ENCODE peak calls at places on chromosomes 13 and 19, in seven cellular contexts. C is CD8-positive, alpha-beta memory T cell; U is esophagus squamous epithelium; G is mesenchymal stem cell; P is ovary; W is cardiac muscle cell; I is mesendoderm. Z is an unnamed sample. For H3K4me1, the result is how much of the 10 kb centered on the place peaks cover.

GRCh38 chr19:27972291-27973040 is 1240.5 kb downstream of the UQCRFS1 start:
- DNase-seq in W (no peak), U (no peak), C (no peak), G (no peak), P (no peak), I (peak), Z (no peak)

GRCh38 chr13:79749985-79750551 is 269.1 kb downstream of the NDFIP2 start:
- DNase-seq in W (peak), C (no peak), I (peak), G (peak), P (peak), U (no peak), Z (peak)

GRCh38 chr19:45152504-45153338 is 8.1 kb downstream of the NKPD1 start:
- DNase-seq in W (no peak), C (peak), I (peak), U (no peak), P (peak), G (no peak), Z (peak)

GRCh38 chr13:50635504-50635903 is 208.0 kb downstream of the DLEU7 start:
- DNase-seq in C (no peak), I (peak), G (peak), W (no peak), U (no peak), P (peak), Z (no peak)

GRCh38 chr13:110636053-110636475 is 20.7 kb downstream of the NAXD start:
- DNase-seq in U (no peak), G (no peak), I (no peak), W (no peak), P (no peak), C (no peak), Z (no peak)

GRCh38 chr13:84896128-84896527 is 903.1 kb downstream of the SLITRK6 start:
- DNase-seq in C (no peak), P (no peak), G (peak), I (peak), W (peak), U (no peak), Z (no peak)

GRCh38 chr19:33388817-33389573 is 15.5 kb downstream of the CEBPG start:
- DNase-seq in W (no peak), G (no peak), C (no peak), U (no peak), I (no peak), P (no peak), Z (peak)

GRCh38 chr13:106033634-106034033 is 501.8 kb downstream of the EFNB2 start:
- DNase-seq in U (no peak), C (no peak), G (peak), P (no peak), W (no peak), I (no peak), Z (no peak)

GRCh38 chr13:111317571-111318360 is 2.7 kb upstream of the TEX29 start:
- DNase-seq in P (no peak), I (no peak), C (no peak), W (no peak), G (no peak), U (no peak), Z (no peak)

GRCh38 chr13:113468461-113469147 is 15.3 kb upstream of the ADPRHL1 start:
- DNase-seq in I (peak), C (no peak), G (no peak), W (no peak), U (no peak), P (no peak), Z (no peak)

GRCh38 chr13:58191754-58192153 is 560.2 kb downstream of the PCDH17 start:
- DNase-seq in C (no peak), G (no peak), P (no peak), I (no peak), W (no peak), U (no peak), Z (no peak)

GRCh38 chr13:33123066-33123940 is 107.1 kb downstream of the KL start:
- DNase-seq in P (no peak), C (no peak), U (no peak), I (peak), W (peak), G (peak), Z (no peak)

GRCh38 chr13:97254809-97255208 is 32.7 kb downstream of the MBNL2 start:
- DNase-seq in G (peak), C (no peak), W (no peak), P (no peak), U (no peak), I (peak), Z (no peak)

GRCh38 chr19:343451-343931 is 1.1 kb downstream of the MIER2 start:
- DNase-seq in C (no peak), P (no peak), W (no peak), G (no peak), I (no peak), U (no peak), Z (no peak)

GRCh38 chr19:342128-342455 is 2.5 kb downstream of the MIER2 start:
- DNase-seq in U (no peak), I (no peak), C (no peak), P (no peak), G (no peak), W (no peak), Z (no peak)

GRCh38 chr19:342801-343421 is 1.7 kb downstream of the MIER2 start:
- DNase-seq in I (no peak), P (peak), U (no peak), W (no peak), G (peak), C (no peak), Z (no peak)

GRCh38 chr19:340620-341385 is 3.8 kb downstream of the MIER2 start:
- DNase-seq in W (no peak), P (no peak), U (no peak), G (no peak), I (no peak), C (no peak), Z (no peak)

GRCh38 chr19:341386-342127 is 3.0 kb downstream of the MIER2 start:
- DNase-seq in G (no peak), P (no peak), U (no peak), C (no peak), I (no peak), W (no peak), Z (no peak)
- H3K4me3 ChIP-seq in G (peak), P (no peak), U (no peak), C (no peak), I (no peak), W (no peak), Z (peak)

GRCh38 chr19:18501351-18501750 is 20.5 kb downstream of the ELL start:
- DNase-seq in I (no peak), W (no peak), U (no peak), G (no peak), C (no peak), P (no peak), Z (no peak)

GRCh38 chr19:18502236-18502632 is 19.6 kb downstream of the ELL start:
- DNase-seq in C (no peak), I (no peak), P (no peak), U (no peak), W (no peak), G (no peak), Z (no peak)

GRCh38 chr19:18503337-18503970 is 18.4 kb downstream of the ELL start:
- DNase-seq in G (no peak), U (no peak), C (no peak), I (no peak), W (no peak), P (no peak), Z (peak)

GRCh38 chr19:18501832-18502231 is 20.0 kb downstream of the ELL start:
- DNase-seq in P (no peak), W (no peak), G (no peak), U (no peak), C (no peak), I (no peak), Z (peak)

GRCh38 chr19:18502633-18503294 is 19.1 kb downstream of the ELL start:
- DNase-seq in I (no peak), G (no peak), W (no peak), P (no peak), U (no peak), C (no peak), Z (peak)
- H3K4me1 ChIP-seq in I (under half), G (half or more), W (under half), P (under half), U (half or more), C (half or more), Z (half or more)

DNA sequence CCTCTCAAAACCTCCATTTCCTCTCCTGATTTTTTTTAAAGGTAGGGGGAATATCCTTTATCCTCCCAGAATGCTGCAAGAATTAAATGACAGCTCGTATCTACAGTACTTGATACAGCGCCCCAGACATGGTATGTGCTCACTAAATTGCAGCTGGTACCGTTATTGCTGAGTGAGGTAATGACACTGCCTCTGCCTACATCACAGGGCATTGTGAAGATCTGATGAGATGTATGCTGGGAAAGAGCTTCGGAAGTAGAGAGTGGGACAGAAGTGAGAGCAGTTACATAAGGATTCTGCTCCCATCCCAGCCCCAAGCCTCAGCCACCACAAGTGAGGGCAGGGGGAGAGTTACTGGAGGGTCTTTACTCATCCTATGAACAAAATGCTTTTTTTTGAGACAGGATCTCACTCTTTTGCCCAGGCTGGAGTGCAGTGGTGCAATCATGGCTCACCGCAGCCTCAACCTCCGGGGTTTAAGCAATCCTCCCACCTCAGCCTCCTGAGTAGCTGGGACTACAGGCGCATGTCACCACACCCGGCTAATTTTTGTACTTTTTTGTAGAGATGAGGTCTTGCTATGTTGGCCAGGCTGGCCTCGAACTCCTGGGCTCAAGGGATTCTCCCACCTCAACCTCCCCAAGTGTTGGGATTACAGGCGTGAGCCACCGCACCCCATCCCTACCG is 1.7 kb upstream of the FKRP start:
- DNase-seq in G (no peak), W (no peak), C (no peak), I (no peak), P (no peak), U (no peak), Z (no peak)
- H3K4me3 ChIP-seq in G (peak), W (no peak), C (no peak), I (no peak), P (no peak), U (peak), Z (peak)

GRCh38 chr19:42281175-42282035 is 12.4 kb downstream of the CIC start:
- DNase-seq in I (peak), U (no peak), G (peak), C (no peak), W (peak), P (peak), Z (peak)
- H3K4me1 ChIP-seq in I (under half), U (half or more), G (half or more), C (half or more), W (half or more), P (under half), Z (half or more)

GRCh38 chr19:13622727-13623126 is 116.4 kb upstream of the CACNA1A start:
- DNase-seq in C (no peak), P (no peak), W (peak), U (no peak), I (peak), G (no peak), Z (no peak)

GRCh38 chr19:13621413-13621812 is 115.1 kb upstream of the CACNA1A start:
- DNase-seq in C (no peak), I (peak), W (no peak), U (no peak), P (no peak), G (peak), Z (peak)

GRCh38 chr19:13627531-13627930 is 121.3 kb upstream of the CACNA1A start:
- DNase-seq in G (no peak), P (no peak), W (no peak), I (no peak), C (no peak), U (no peak), Z (no peak)

GRCh38 chr19:13619203-13619632 is 112.9 kb upstream of the CACNA1A start:
- DNase-seq in P (no peak), W (no peak), I (no peak), C (no peak), U (no peak), G (no peak), Z (no peak)

DNA sequence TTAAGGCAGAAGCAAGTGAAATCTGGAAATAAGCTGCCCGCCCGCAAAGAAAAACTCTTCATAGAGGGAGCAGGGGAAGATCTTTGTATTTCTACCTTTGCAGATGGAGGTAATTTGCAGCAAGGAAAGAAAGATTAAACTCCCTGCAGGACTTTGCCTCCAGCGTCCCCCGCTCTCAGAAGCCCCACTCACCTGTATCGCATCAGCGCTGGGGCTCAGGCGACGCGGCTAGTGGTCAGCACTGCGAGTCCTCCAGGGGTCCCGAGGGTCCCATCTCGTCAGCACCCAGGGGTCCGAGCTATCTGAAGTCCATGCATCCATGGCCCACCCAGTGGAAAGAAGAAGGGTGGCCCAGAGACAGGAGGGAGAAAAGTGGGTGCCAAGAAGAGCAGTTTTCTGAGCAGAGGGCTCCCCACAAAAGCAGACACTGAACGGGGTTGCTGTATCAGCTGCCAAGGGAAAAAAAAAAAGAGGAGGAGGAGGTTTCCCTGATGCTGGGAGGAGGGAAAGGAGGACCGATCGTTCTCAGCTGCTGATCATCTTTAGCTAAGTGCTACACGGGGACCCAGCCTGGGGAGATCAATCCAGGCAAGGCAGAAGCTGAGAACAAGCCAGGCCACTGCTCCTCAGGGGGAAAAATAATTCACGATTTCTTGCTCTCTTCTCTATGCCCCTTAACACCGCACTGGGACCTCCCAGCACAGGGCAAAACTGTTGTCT is 117.6 kb upstream of the CACNA1A start:
- DNase-seq in P (no peak), C (no peak), W (no peak), U (no peak), G (no peak), I (no peak), Z (no peak)
- H3K4me3 ChIP-seq in P (no peak), C (no peak), W (no peak), U (no peak), G (peak), I (no peak), Z (no peak)

GRCh38 chr19:6271251-6271650 is 8.5 kb downstream of the MLLT1 start:
- DNase-seq in C (no peak), U (no peak), W (peak), I (peak), G (peak), P (peak), Z (no peak)
- H3K4me1 ChIP-seq in C (under half), U (half or more), W (half or more), I (under half), G (under half), P (under half), Z (half or more)

GRCh38 chr19:7925171-7925837 is 631 bp downstream of the CTXN1 start:
- DNase-seq in W (peak), P (peak), G (peak), U (no peak), C (peak), I (peak), Z (peak)
- H3K4me3 ChIP-seq in W (peak), P (peak), G (peak), U (peak), C (no peak), I (peak), Z (peak)

GRCh38 chr19:4710281-4710600 is 13.4 kb downstream of the DPP9 start:
- DNase-seq in P (no peak), W (no peak), I (no peak), G (no peak), U (no peak), C (no peak), Z (no peak)
- H3K4me1 ChIP-seq in P (under half), W (under half), I (under half), G (half or more), U (under half), C (under half), Z (half or more)

GRCh38 chr13:73064991-73065390 is 6.2 kb downstream of the KLF5 start:
- DNase-seq in P (no peak), I (peak), U (no peak), W (no peak), C (no peak), G (no peak), Z (no peak)

GRCh38 chr13:73061478-73062275 is 2.9 kb downstream of the KLF5 start:
- DNase-seq in W (no peak), P (no peak), U (no peak), C (no peak), G (no peak), I (peak), Z (no peak)

GRCh38 chr13:73065665-73066350 is 7.0 kb downstream of the KLF5 start:
- DNase-seq in U (no peak), I (peak), P (no peak), C (no peak), W (no peak), G (no peak), Z (no peak)

GRCh38 chr13:73062368-73062767 is 3.6 kb downstream of the KLF5 start:
- DNase-seq in W (no peak), U (no peak), G (no peak), C (no peak), P (no peak), I (no peak), Z (no peak)

DNA sequence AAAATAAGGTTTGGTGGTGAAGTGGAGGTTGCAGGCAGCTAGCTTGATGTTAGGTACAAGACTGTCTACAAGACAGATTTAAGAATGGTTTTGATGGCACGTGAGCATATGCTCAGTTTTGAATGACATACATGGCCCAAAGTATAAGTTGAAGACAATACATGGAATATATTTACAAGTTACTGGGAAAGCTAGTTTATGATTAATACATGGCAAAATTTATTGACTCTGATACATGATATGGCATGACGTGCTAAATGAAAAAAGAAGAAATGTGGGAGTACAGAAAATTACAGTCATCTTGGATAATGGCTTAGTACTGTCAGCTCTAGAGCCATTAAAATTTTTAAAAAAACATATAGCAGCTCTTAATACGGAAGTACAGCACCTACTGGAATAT is 4.4 kb downstream of the KLF5 start:
- DNase-seq in W (no peak), C (no peak), I (no peak), P (no peak), U (no peak), G (no peak), Z (no peak)
- H3K4me3 ChIP-seq in W (no peak), C (no peak), I (no peak), P (no peak), U (peak), G (no peak), Z (no peak)

DNA sequence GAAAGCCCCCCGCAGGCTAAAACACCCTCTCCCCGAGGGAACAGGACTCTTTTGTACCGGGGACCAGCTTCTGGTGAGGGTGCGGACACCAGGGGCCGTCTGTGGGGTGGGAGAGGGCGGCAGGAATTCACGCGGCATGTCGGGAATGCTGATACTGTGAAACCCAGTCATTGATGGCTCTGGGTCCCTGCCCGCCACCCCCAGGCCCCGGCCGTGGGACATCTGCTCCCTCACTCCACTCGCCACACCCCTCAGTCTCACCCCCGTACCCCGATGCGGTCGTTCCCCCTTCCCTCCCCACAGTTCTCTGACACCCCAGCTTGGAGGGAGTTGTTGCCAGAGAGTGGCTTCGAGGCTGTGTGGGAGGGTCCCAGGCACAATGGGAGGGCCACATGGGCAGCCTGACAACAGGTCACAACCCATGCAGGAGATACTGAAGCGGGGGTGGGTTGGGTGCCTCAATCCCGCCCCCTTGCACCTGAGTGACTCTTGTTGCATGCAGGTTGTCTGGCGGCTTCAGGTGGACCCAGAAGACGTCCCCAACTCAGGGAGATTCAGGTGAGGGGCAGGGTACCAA is 1.9 kb downstream of the MAG start:
- DNase-seq in I (no peak), P (no peak), W (no peak), G (no peak), C (no peak), U (no peak), Z (no peak)
- H3K4me1 ChIP-seq in I (under half), P (under half), W (under half), G (under half), C (under half), U (under half), Z (under half)

Z was measured in psoas muscle.